ENCODE peak calls at places on chromosomes 7 and 10, in five cellular contexts. X is K562, L is A549, D is IMR-90, I is H1. P is an unnamed sample. For H3K4me1, the result is how much of the 10 kb centered on the place peaks cover.

GRCh38 chr10:118007773-118008172 is 39.0 kb downstream of the RAB11FIP2 start:
- DNase-seq in D (peak), L (no peak), X (no peak), I (no peak), P (no peak)

GRCh38 chr7:51224811-51225581 is 91.6 kb downstream of the COBL start:
- DNase-seq in L (peak), X (no peak), I (peak), D (no peak), P (peak)

GRCh38 chr10:101244321-101245050 is 15.2 kb upstream of the LBX1 start:
- DNase-seq in I (no peak), D (peak), L (peak), X (no peak), P (no peak)

GRCh38 chr10:101043356-101043707 is 12.3 kb downstream of the SFXN3 start:
- DNase-seq in D (no peak), X (no peak), I (no peak), L (no peak), P (no peak)

GRCh38 chr7:134562136-134562535 is 13.2 kb downstream of the AKR1B15 start:
- DNase-seq in I (no peak), D (peak), L (no peak), X (no peak), P (no peak)

GRCh38 chr10:113041841-113042745 is 92.0 kb downstream of the TCF7L2 start:
- DNase-seq in I (no peak), X (no peak), D (no peak), L (no peak), P (no peak)

GRCh38 chr10:29877798-29878491 is 181.4 kb downstream of the JCAD start:
- DNase-seq in L (no peak), X (no peak), I (no peak), D (no peak), P (no peak)

GRCh38 chr10:11742009-11742778 is at the start of gene ECHDC3:
- DNase-seq in D (no peak), L (peak), X (peak), I (peak), P (no peak)

GRCh38 chr10:122879339-122880273 is at the start of gene FAM24B:
- DNase-seq in D (peak), X (peak), L (peak), I (peak), P (peak)

GRCh38 chr7:88357295-88357694 is 50.6 kb upstream of the STEAP4 start:
- DNase-seq in D (no peak), X (no peak), I (no peak), L (no peak), P (no peak)

GRCh38 chr10:62433181-62433692 is 59.1 kb downstream of the ZNF365 start:
- DNase-seq in I (no peak), D (peak), X (peak), L (peak), P (no peak)

GRCh38 chr7:99762680-99763327 is 21.2 kb downstream of the CYP3A4 start:
- DNase-seq in I (no peak), X (peak), L (no peak), D (peak), P (no peak)

GRCh38 chr10:101766753-101767599 is 8.9 kb downstream of the FGF8 start:
- DNase-seq in I (no peak), D (no peak), X (no peak), L (no peak), P (no peak)

GRCh38 chr10:70348228-70348850 is 34.1 kb downstream of the LRRC20 start:
- DNase-seq in D (no peak), I (peak), L (peak), X (peak), P (no peak)

GRCh38 chr10:21943633-21944265 is 59.8 kb downstream of the DNAJC1 start:
- DNase-seq in L (no peak), I (no peak), D (no peak), X (no peak), P (no peak)

GRCh38 chr10:103636492-103636891 is 143.0 kb downstream of the NEURL1 start:
- DNase-seq in L (no peak), D (no peak), I (peak), X (no peak), P (no peak)

GRCh38 chr10:29304259-29305030 is 15.6 kb downstream of the LYZL1 start:
- DNase-seq in X (peak), D (peak), L (peak), I (peak), P (peak)

GRCh38 chr7:11613292-11613930 is 218.6 kb downstream of the THSD7A start:
- DNase-seq in D (no peak), L (no peak), I (no peak), X (no peak), P (no peak)

GRCh38 chr7:125396466-125397151 is 467.0 kb upstream of the POT1 start:
- DNase-seq in D (no peak), X (no peak), L (no peak), I (no peak), P (no peak)

GRCh38 chr10:52347327-52347667 is 33.2 kb downstream of the DKK1 start:
- DNase-seq in X (no peak), D (no peak), I (no peak), L (no peak), P (no peak)

GRCh38 chr10:83677795-83678194 is 461.5 kb upstream of the GHITM start:
- DNase-seq in L (no peak), X (no peak), I (no peak), D (no peak), P (no peak)

GRCh38 chr7:140639366-140640053 is 1.1 kb downstream of the DENND2A start:
- DNase-seq in L (no peak), X (no peak), I (no peak), D (peak), P (no peak)

GRCh38 chr7:69429817-69430501 is 168.3 kb upstream of the AUTS2 start:
- DNase-seq in L (no peak), I (no peak), D (no peak), X (no peak), P (no peak)

GRCh38 chr7:48424731-48425130 is 253.5 kb downstream of the ABCA13 start:
- DNase-seq in D (peak), I (no peak), X (no peak), L (peak), P (peak)

GRCh38 chr10:13485623-13486022 is 43.2 kb downstream of the BEND7 start:
- DNase-seq in L (peak), I (no peak), D (no peak), X (peak), P (no peak)

DNA sequence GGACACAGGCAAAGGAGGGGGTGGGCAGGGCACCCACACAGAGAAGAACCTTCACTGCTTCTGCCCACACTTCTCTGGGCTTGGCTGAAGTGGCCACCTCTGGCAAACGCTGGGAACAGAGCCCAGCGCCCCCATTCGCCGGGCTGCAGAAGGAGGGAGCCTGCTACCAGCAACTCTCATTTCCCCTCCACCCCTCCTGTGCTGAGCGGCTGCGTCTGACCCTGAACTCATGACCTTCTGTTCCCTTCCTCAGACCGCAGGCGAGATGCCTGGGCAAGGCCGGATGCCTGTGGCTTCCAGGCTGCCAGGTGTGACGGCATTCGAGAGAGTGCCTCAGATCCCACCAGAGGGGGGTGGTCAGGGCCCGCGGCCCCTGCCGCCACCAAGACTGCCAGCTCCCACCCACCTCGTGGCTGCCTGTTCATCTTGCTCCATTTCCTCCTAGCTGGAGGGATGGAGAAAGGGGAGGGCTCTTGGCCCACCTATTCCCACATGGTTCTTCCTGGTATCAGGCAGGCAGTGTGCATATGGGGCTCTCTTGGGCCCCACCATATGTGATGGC is 19.8 kb downstream of the DNAJB12 start:
- DNase-seq in I (peak), L (no peak), X (no peak), D (peak), P (peak)
- H3K4me1 ChIP-seq in I (under half), L (half or more), X (under half), D (under half), P (half or more)

GRCh38 chr10:105398202-105398601 is 757.1 kb downstream of the SORCS3 start:
- DNase-seq in X (no peak), I (no peak), D (no peak), L (no peak), P (no peak)
- TF ChIP-seq MAFK in X (no peak), I (no peak), D (no peak), L (no peak), P (no peak)

GRCh38 chr7:2524808-2525140 is 5.2 kb downstream of the LFNG start:
- DNase-seq in D (no peak), L (no peak), I (peak), X (no peak), P (no peak)
- H3K4me1 ChIP-seq in D (under half), L (half or more), I (under half), X (under half), P (half or more)

DNA sequence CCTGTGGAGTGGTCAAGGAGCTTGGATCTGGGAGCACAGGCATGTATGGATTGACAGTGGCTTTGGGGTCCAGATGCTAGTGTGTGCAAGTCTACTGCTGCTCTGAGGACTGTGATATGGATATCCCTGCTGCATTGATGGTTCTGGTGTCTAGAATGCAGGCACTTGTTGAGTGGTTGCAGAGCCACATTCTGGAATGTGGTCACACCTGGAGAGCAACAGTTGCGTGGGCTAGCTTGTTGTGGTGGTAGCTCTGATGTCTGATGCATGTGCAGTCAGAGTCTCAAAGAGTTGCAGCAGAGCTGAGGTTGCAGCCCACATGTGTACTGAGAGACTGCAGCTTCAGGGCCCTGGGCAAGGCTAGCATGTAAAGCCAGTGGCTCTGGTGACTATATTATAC is 43.2 kb downstream of the CCDC7 start:
- DNase-seq in D (no peak), L (no peak), I (no peak), X (no peak), P (no peak)
- TF ChIP-seq MAFK in D (no peak), L (no peak), I (no peak), X (no peak), P (no peak)

DNA sequence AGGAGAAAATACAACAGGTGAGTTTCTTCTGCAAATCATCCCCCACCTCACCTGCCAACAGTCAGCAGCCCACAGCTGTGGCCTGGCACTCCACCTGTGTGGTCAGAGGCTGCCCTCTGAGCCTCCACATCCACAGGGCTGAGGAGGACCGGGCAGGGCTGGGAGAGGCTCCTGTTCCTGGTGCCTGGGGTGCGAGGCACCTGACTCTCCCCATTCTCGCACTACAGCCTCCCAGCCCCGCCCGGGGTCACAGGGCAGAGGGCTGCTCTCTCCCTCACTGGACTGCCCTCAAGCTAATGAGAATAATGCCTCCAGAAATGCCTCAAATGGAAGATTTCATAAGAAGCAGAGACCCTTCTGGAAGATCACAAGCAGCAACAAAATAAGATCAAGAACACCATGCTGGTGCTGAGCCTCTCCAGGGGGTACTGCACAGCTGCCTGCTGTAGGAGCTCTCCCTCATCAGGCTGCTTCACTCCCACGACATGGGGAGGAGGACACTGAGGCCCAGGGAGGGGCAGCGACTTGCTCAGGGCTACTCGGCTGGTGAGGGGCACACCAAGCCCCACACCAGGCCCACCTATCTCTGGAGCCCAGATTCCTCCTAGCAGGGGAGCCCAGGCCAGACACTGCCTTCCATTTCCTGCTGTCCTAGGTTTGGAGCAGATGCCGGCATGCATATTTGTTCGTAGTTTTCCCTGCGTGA is 76.6 kb downstream of the FAM53B start:
- DNase-seq in L (no peak), X (peak), I (no peak), D (no peak), P (no peak)
- H3K4me1 ChIP-seq in L (under half), X (under half), I (under half), D (under half), P (under half)

DNA sequence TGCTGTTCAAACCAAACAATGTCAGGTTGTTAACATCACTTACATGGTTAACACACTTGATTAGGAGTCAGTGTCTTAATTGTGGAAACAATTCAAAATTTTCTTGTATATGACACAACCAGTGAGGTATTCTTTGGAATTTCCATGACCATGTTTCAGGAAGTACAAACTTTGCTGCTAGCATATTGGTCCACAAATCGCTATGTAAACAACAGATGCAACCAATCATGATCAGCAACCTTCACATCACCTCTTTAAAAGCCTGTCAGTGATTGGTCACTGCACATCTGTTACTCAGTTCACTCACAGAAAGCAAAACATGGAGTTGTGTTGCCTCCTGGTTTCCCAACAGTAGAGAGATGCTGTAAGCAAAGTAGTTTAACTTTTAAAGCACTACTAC is 108.9 kb upstream of the FAM3C start:
- DNase-seq in L (no peak), D (peak), X (no peak), I (no peak), P (no peak)
- TF ChIP-seq MAFK in L (no peak), D (no peak), X (no peak), I (no peak), P (no peak)